ENCODE peak calls at places on chromosomes 1 and 21, in ten cellular contexts. Y, B, A, U, K, W, F, L, Z and C are unnamed samples.

GRCh38 chr1:2134604-2135307 is 59.8 kb downstream of the FAAP20 start:
- DNase-seq in Y (no peak), B (no peak), A (no peak), U (no peak), K (no peak), W (peak), F (peak), L (no peak), Z (no peak), C (peak)

GRCh38 chr1:5744911-5745431 is 247.3 kb downstream of the NPHP4 start:
- DNase-seq in Y (no peak), B (no peak), A (no peak), U (no peak), K (no peak), W (no peak), F (no peak), L (no peak), Z (no peak), C (peak)

GRCh38 chr1:231359113-231359512 is 21.0 kb downstream of the SPRTN start:
- DNase-seq in Y (no peak), B (no peak), A (peak), U (no peak), K (no peak), W (no peak), F (no peak), L (no peak), Z (no peak), C (no peak)

GRCh38 chr1:108722292-108722691 is 9.6 kb downstream of the FNDC7 start:
- DNase-seq in Y (no peak), B (no peak), A (no peak), U (no peak), K (no peak), W (no peak), F (no peak), L (no peak), Z (no peak), C (no peak)

GRCh38 chr1:164320780-164321683 is 238.0 kb upstream of the PBX1 start:
- DNase-seq in Y (no peak), B (no peak), A (peak), U (no peak), K (no peak), W (no peak), F (peak), L (no peak), Z (no peak), C (peak)

GRCh38 chr1:233121947-233122559 is 171.6 kb downstream of the NTPCR start:
- DNase-seq in Y (no peak), B (no peak), A (no peak), U (no peak), K (no peak), W (no peak), F (no peak), L (no peak), Z (no peak), C (no peak)

GRCh38 chr1:40939320-40940059 is 40.0 kb upstream of the CTPS1 start:
- DNase-seq in Y (no peak), B (no peak), A (peak), U (no peak), K (no peak), W (no peak), F (peak), L (no peak), Z (no peak), C (no peak)

GRCh38 chr1:60283690-60284089 is 210.1 kb upstream of the C1orf87 start:
- DNase-seq in Y (no peak), B (no peak), A (no peak), U (no peak), K (no peak), W (no peak), F (peak), L (no peak), Z (no peak), C (no peak)

GRCh38 chr1:243597383-243597782 is 252.7 kb downstream of the AKT3 start:
- DNase-seq in Y (no peak), B (no peak), A (no peak), U (no peak), K (no peak), W (no peak), F (no peak), L (no peak), Z (no peak), C (no peak)

GRCh38 chr21:44527983-44528633 is 11.9 kb downstream of the KRTAP10-1 start:
- DNase-seq in Y (no peak), B (no peak), A (no peak), U (no peak), K (no peak), W (no peak), F (no peak), L (no peak), Z (no peak), C (peak)

GRCh38 chr1:225637651-225638199 is 15.2 kb downstream of the ENAH start:
- DNase-seq in Y (no peak), B (no peak), A (no peak), U (no peak), K (no peak), W (no peak), F (no peak), L (no peak), Z (no peak), C (no peak)

GRCh38 chr1:11184973-11185372 is 4.2 kb upstream of the ANGPTL7 start:
- DNase-seq in Y (no peak), B (no peak), A (no peak), U (no peak), K (no peak), W (no peak), F (no peak), L (no peak), Z (no peak), C (no peak)

GRCh38 chr1:212962509-212962908 is 12.2 kb downstream of the VASH2 start:
- DNase-seq in Y (no peak), B (no peak), A (no peak), U (no peak), K (no peak), W (no peak), F (no peak), L (no peak), Z (no peak), C (no peak)

GRCh38 chr1:243799908-243800307 is 50.1 kb downstream of the AKT3 start:
- DNase-seq in Y (no peak), B (no peak), A (no peak), U (no peak), K (no peak), W (no peak), F (no peak), L (no peak), Z (no peak), C (no peak)

GRCh38 chr1:56639210-56639609 is 5.9 kb upstream of the PRKAA2 start:
- DNase-seq in Y (no peak), B (no peak), A (no peak), U (no peak), K (no peak), W (no peak), F (no peak), L (no peak), Z (no peak), C (no peak)

GRCh38 chr1:228058981-228059535 is 23.4 kb upstream of the ARF1 start:
- DNase-seq in Y (no peak), B (no peak), A (no peak), U (no peak), K (no peak), W (no peak), F (peak), L (peak), Z (no peak), C (no peak)